ENCODE peak calls at places on chromosome 19, in five cellular contexts. One of them, this sample, is unnamed.

GRCh38 chr19:54462713-54463530 is 656 bp downstream of the LENG9 start:
- DNase-seq in AG04449: no peak
- DNase-seq in AG10803: peak
- DNase-seq in upper lobe of right lung: peak
- DNase-seq in Caco-2: peak
- DNase-seq in this sample: peak

GRCh38 chr19:756232-756631 is 5.3 kb downstream of the MISP start:
- DNase-seq in upper lobe of right lung: no peak
- DNase-seq in AG10803: peak
- DNase-seq in Caco-2: peak
- DNase-seq in AG04449: no peak
- DNase-seq in this sample: no peak

GRCh38 chr19:19381007-19381926 is 24.2 kb upstream of the GATAD2A start:
- DNase-seq in upper lobe of right lung: no peak
- DNase-seq in AG04449: no peak
- DNase-seq in AG10803: no peak
- DNase-seq in Caco-2: no peak
- DNase-seq in this sample: no peak

GRCh38 chr19:43490759-43491158 is 13.8 kb downstream of the PHLDB3 start:
- DNase-seq in AG10803: no peak
- DNase-seq in Caco-2: no peak
- DNase-seq in upper lobe of right lung: no peak
- DNase-seq in AG04449: no peak
- DNase-seq in this sample: no peak

GRCh38 chr19:45446295-45446694 is 21.5 kb upstream of the FOSB start:
- DNase-seq in Caco-2: peak
- DNase-seq in upper lobe of right lung: no peak
- DNase-seq in AG04449: no peak
- DNase-seq in AG10803: peak
- DNase-seq in this sample: peak

GRCh38 chr19:35639863-35640262 is 1.7 kb upstream of the ETV2 start:
- DNase-seq in AG10803: no peak
- DNase-seq in Caco-2: no peak
- DNase-seq in AG04449: no peak
- DNase-seq in upper lobe of right lung: no peak
- DNase-seq in this sample: no peak

GRCh38 chr19:932647-933552 is 7.1 kb downstream of the ARID3A start:
- DNase-seq in AG04449: peak
- DNase-seq in Caco-2: peak
- DNase-seq in AG10803: peak
- DNase-seq in upper lobe of right lung: peak
- DNase-seq in this sample: peak

GRCh38 chr19:3556423-3556977 is 886 bp downstream of the MFSD12 start:
- DNase-seq in AG10803: no peak
- DNase-seq in AG04449: no peak
- DNase-seq in Caco-2: no peak
- DNase-seq in upper lobe of right lung: no peak
- DNase-seq in this sample: no peak

GRCh38 chr19:50418186-50419021 is at the start of gene SPIB:
- DNase-seq in AG04449: no peak
- DNase-seq in AG10803: no peak
- DNase-seq in Caco-2: no peak
- DNase-seq in upper lobe of right lung: no peak
- DNase-seq in this sample: no peak

GRCh38 chr19:771332-771785 is 20.4 kb downstream of the MISP start:
- DNase-seq in AG10803: peak
- DNase-seq in Caco-2: peak
- DNase-seq in AG04449: no peak
- DNase-seq in upper lobe of right lung: no peak
- DNase-seq in this sample: peak

GRCh38 chr19:53019684-53020083 is 6.0 kb downstream of the ERVV-1 start:
- DNase-seq in upper lobe of right lung: no peak
- DNase-seq in AG04449: no peak
- DNase-seq in AG10803: no peak
- DNase-seq in Caco-2: no peak
- DNase-seq in this sample: no peak

GRCh38 chr19:10565028-10565566 is 713 bp downstream of the KRI1 start:
- DNase-seq in AG04449: no peak
- DNase-seq in upper lobe of right lung: peak
- DNase-seq in AG10803: peak
- DNase-seq in Caco-2: peak
- DNase-seq in this sample: no peak

GRCh38 chr19:5719274-5719960 is 529 bp downstream of the LONP1 start:
- DNase-seq in Caco-2: peak
- DNase-seq in AG10803: peak
- DNase-seq in AG04449: no peak
- DNase-seq in upper lobe of right lung: peak
- DNase-seq in this sample: peak

GRCh38 chr19:15374796-15375440 is 4.7 kb downstream of the AKAP8 start:
- DNase-seq in upper lobe of right lung: no peak
- DNase-seq in AG10803: no peak
- DNase-seq in AG04449: no peak
- DNase-seq in Caco-2: no peak
- DNase-seq in this sample: no peak

GRCh38 chr19:46350029-46350757 is 3.3 kb downstream of the PPP5C start:
- DNase-seq in AG10803: no peak
- DNase-seq in upper lobe of right lung: no peak
- DNase-seq in AG04449: no peak
- DNase-seq in Caco-2: no peak
- DNase-seq in this sample: no peak

GRCh38 chr19:54481326-54481930 is 8.3 kb upstream of the CDC42EP5 start:
- DNase-seq in AG10803: peak
- DNase-seq in AG04449: no peak
- DNase-seq in upper lobe of right lung: no peak
- DNase-seq in Caco-2: peak
- DNase-seq in this sample: peak

GRCh38 chr19:45508931-45509691 is 1.8 kb downstream of the VASP start:
- DNase-seq in AG04449: no peak
- DNase-seq in Caco-2: no peak
- DNase-seq in upper lobe of right lung: peak
- DNase-seq in AG10803: peak
- DNase-seq in this sample: peak

GRCh38 chr19:44748426-44749254 is at the start of gene BCL3:
- DNase-seq in Caco-2: peak
- DNase-seq in AG10803: peak
- DNase-seq in AG04449: no peak
- DNase-seq in upper lobe of right lung: peak
- DNase-seq in this sample: no peak

GRCh38 chr19:4120531-4120930 is 3.4 kb downstream of the MAP2K2 start:
- DNase-seq in AG04449: no peak
- DNase-seq in AG10803: peak
- DNase-seq in Caco-2: no peak
- DNase-seq in upper lobe of right lung: no peak
- DNase-seq in this sample: peak

GRCh38 chr19:13847900-13848677 is 28.8 kb upstream of the NANOS3 start:
- DNase-seq in AG04449: no peak
- DNase-seq in upper lobe of right lung: no peak
- DNase-seq in Caco-2: no peak
- DNase-seq in AG10803: no peak
- DNase-seq in this sample: no peak

GRCh38 chr19:13848811-13849241 is 28.1 kb upstream of the NANOS3 start:
- DNase-seq in AG04449: no peak
- DNase-seq in Caco-2: no peak
- DNase-seq in upper lobe of right lung: no peak
- DNase-seq in AG10803: no peak
- DNase-seq in this sample: no peak

GRCh38 chr19:13849277-13849676 is 27.7 kb upstream of the NANOS3 start:
- DNase-seq in upper lobe of right lung: no peak
- DNase-seq in AG04449: no peak
- DNase-seq in AG10803: no peak
- DNase-seq in Caco-2: no peak
- DNase-seq in this sample: no peak

GRCh38 chr19:13846533-13847032 is 30.4 kb upstream of the NANOS3 start:
- DNase-seq in upper lobe of right lung: peak
- DNase-seq in AG04449: no peak
- DNase-seq in Caco-2: peak
- DNase-seq in AG10803: peak
- DNase-seq in this sample: peak

GRCh38 chr19:13847033-13847899 is 29.7 kb upstream of the NANOS3 start:
- DNase-seq in upper lobe of right lung: peak
- DNase-seq in AG04449: no peak
- DNase-seq in AG10803: peak
- DNase-seq in Caco-2: peak
- DNase-seq in this sample: peak
- TF ChIP-seq CTCF in upper lobe of right lung: peak
- TF ChIP-seq CTCF in AG04449: peak
- TF ChIP-seq CTCF in AG10803: no peak
- TF ChIP-seq CTCF in Caco-2: peak
- TF ChIP-seq CTCF in this sample: peak

GRCh38 chr19:2325261-2326046 is 2.9 kb downstream of the LSM7 start:
- DNase-seq in AG10803: no peak
- DNase-seq in AG04449: no peak
- DNase-seq in upper lobe of right lung: no peak
- DNase-seq in Caco-2: no peak
- DNase-seq in this sample: no peak

GRCh38 chr19:2328401-2329161 is at the start of the genes LSM7 and SPPL2B:
- DNase-seq in AG04449: no peak
- DNase-seq in upper lobe of right lung: peak
- DNase-seq in Caco-2: peak
- DNase-seq in AG10803: peak
- DNase-seq in this sample: peak

GRCh38 chr19:2329162-2329505 is 650 bp downstream of the SPPL2B start:
- DNase-seq in upper lobe of right lung: no peak
- DNase-seq in AG04449: no peak
- DNase-seq in AG10803: no peak
- DNase-seq in Caco-2: no peak
- DNase-seq in this sample: no peak

GRCh38 chr19:2327773-2328400 is 499 bp downstream of the LSM7 start:
- DNase-seq in AG10803: peak
- DNase-seq in Caco-2: no peak
- DNase-seq in AG04449: peak
- DNase-seq in upper lobe of right lung: no peak
- DNase-seq in this sample: peak

GRCh38 chr19:2326699-2327360 is 1.6 kb downstream of the LSM7 start:
- DNase-seq in AG04449: no peak
- DNase-seq in AG10803: no peak
- DNase-seq in Caco-2: no peak
- DNase-seq in upper lobe of right lung: no peak
- DNase-seq in this sample: no peak
- H3K4me3 ChIP-seq in AG04449: no peak
- H3K4me3 ChIP-seq in AG10803: no peak
- H3K4me3 ChIP-seq in Caco-2: no peak
- H3K4me3 ChIP-seq in upper lobe of right lung: peak
- H3K4me3 ChIP-seq in this sample: peak

DNA sequence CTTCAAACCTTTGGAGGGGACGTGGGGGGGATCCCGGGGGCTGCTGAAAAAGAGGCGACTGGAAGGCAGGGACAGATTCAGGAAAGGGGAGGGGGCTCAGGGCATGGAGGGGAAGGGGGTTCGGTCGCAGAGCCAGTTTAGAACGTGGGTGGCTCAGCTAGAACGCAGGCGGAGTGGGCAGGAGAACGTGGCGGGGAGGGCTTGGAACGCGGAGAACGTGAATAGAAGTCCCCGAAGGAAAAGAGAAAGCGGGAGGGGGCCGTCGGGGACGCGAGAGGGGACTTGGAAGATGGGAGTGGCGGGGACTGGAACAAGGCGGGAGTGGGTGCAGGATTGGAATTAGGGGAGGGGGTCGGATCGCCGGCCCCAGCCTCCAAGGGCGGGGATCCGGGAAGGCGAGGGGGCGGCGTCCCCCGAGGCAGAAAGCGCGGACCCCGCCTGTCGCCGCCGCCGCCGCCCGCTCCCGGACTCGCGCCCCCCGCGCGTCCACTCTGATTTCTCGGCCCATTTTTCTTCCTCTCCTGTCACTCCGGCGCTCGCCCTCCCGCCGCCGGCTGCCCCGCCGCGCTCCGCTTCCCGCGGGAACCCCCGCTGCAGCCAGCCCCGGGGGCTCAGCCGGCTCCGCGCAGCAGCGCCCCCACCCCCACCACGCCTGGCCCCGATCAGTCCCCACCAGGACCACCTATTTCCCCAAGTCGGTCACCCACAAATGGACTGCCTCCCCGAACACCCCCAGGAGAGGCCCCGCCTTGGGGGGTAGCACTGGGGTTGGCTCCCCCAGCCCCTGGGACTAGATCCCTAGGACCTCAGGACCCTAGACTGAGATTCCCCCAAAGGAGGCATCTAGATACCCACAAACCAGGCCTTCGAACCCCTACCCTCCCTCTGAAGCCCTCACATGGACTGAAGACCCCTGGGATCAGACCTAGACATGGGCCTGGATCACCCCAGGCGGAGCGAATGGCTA is 12.5 kb upstream of the ERFL start:
- DNase-seq in Caco-2: no peak
- DNase-seq in AG04449: no peak
- DNase-seq in AG10803: no peak
- DNase-seq in upper lobe of right lung: no peak
- DNase-seq in this sample: no peak
- TF ChIP-seq CTCF in Caco-2: no peak
- TF ChIP-seq CTCF in AG04449: no peak
- TF ChIP-seq CTCF in AG10803: no peak
- TF ChIP-seq CTCF in upper lobe of right lung: no peak
- TF ChIP-seq CTCF in this sample: no peak

GRCh38 chr19:41578886-41579285 is 2.9 kb downstream of the CEACAM21 start:
- DNase-seq in AG04449: no peak
- DNase-seq in upper lobe of right lung: no peak
- DNase-seq in AG10803: no peak
- DNase-seq in Caco-2: no peak
- DNase-seq in this sample: no peak

GRCh38 chr19:41577833-41578232 is 1.9 kb downstream of the CEACAM21 start:
- DNase-seq in AG04449: no peak
- DNase-seq in AG10803: no peak
- DNase-seq in Caco-2: no peak
- DNase-seq in upper lobe of right lung: no peak
- DNase-seq in this sample: no peak

GRCh38 chr19:41570639-41571112 is 5.3 kb upstream of the CEACAM21 start:
- DNase-seq in Caco-2: peak
- DNase-seq in AG04449: no peak
- DNase-seq in AG10803: peak
- DNase-seq in upper lobe of right lung: peak
- DNase-seq in this sample: peak

GRCh38 chr19:41577144-41577830 is 1.3 kb downstream of the CEACAM21 start:
- DNase-seq in Caco-2: no peak
- DNase-seq in upper lobe of right lung: no peak
- DNase-seq in AG10803: no peak
- DNase-seq in AG04449: no peak
- DNase-seq in this sample: no peak

DNA sequence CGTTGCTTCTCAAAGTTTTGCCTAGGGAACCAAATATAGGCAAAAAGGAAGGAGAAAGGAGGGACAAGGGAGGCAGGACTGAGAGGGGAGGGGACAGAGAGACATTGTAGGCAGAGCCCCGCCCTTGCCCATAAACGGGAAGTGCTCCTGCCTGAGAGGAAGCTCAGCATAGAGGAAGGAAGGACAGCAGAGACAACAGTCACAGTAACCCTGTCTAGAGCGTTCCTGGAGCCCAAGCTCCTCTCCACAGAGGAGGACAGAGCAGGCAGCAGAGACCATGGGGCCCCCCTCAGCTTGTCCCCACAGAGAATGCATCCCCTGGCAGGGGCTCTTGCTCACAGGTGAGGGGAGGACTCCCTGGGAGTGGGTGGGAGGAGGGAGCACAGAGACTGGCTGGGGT is at the start of gene CEACAM21:
- DNase-seq in Caco-2: no peak
- DNase-seq in AG04449: no peak
- DNase-seq in upper lobe of right lung: peak
- DNase-seq in AG10803: no peak
- DNase-seq in this sample: no peak
- H3K4me3 ChIP-seq in Caco-2: no peak
- H3K4me3 ChIP-seq in AG04449: no peak
- H3K4me3 ChIP-seq in upper lobe of right lung: peak
- H3K4me3 ChIP-seq in AG10803: no peak
- H3K4me3 ChIP-seq in this sample: no peak

This sample was measured in fibroblast of the aortic adventitia.